ENCODE peak calls at places on chromosomes 5 and 9, in ten cellular contexts. W is heart right ventricle, S is stomach, B is fibroblast of lung, I is Panc1, L is WERI-Rb-1, G is dorsolateral prefrontal cortex, M is uterus, Q is neuronal stem cell, D is GM23248. K is an unnamed sample.

GRCh38 chr5:179451099-179451812 is 99.1 kb upstream of the RUFY1 start:
- DNase-seq in W (no peak), S (no peak), B (no peak), I (no peak), L (no peak), G (no peak), M (no peak), Q (no peak), D (no peak), K (no peak)

GRCh38 chr5:10866913-10867312 is 105.9 kb upstream of the DAP start:
- DNase-seq in W (no peak), S (no peak), B (peak; percentile 11), I (no peak), L (peak; percentile 37), G (no peak), M (no peak), Q (no peak), D (no peak), K (no peak)

GRCh38 chr9:116372081-116372673 is 218.6 kb downstream of the PAPPA start:
- DNase-seq in W (no peak), S (no peak), B (peak; percentile 19), I (no peak), L (no peak), G (no peak), M (no peak), Q (no peak), D (no peak), K (no peak)

GRCh38 chr5:148297695-148298094 is 14.5 kb upstream of the SPINK7 start:
- DNase-seq in W (no peak), S (no peak), B (no peak), I (no peak), L (no peak), G (no peak), M (no peak), Q (no peak), D (no peak), K (no peak)

GRCh38 chr5:17891881-17892280 is 257.6 kb downstream of the TAF11L14 start:
- DNase-seq in W (no peak), S (no peak), B (no peak), I (no peak), L (no peak), G (no peak), M (no peak), Q (no peak), D (no peak), K (no peak)

GRCh38 chr5:41517909-41518308 is 7.5 kb upstream of the PLCXD3 start:
- DNase-seq in W (no peak), S (no peak), B (peak; percentile 39), I (no peak), L (no peak), G (no peak), M (no peak), Q (no peak), D (peak; percentile 41), K (no peak)

GRCh38 chr5:96637191-96637590 is 25.0 kb upstream of the CAST start:
- DNase-seq in W (no peak), S (no peak), B (no peak), I (no peak), L (no peak), G (no peak), M (no peak), Q (no peak), D (no peak), K (no peak)

GRCh38 chr9:134637241-134637640 is 4.4 kb upstream of the COL5A1 start:
- DNase-seq in W (no peak), S (no peak), B (peak; percentile 69), I (no peak), L (peak; percentile 90), G (no peak), M (no peak), Q (no peak), D (no peak), K (peak; percentile 11)

GRCh38 chr9:33742519-33742918 is 52.8 kb upstream of the PRSS3 start:
- DNase-seq in W (no peak), S (no peak), B (no peak), I (no peak), L (no peak), G (no peak), M (no peak), Q (no peak), D (no peak), K (no peak)

GRCh38 chr5:34656001-34656699 is at the start of gene RAI14:
- DNase-seq in W (peak; percentile 79), S (peak; percentile 83), B (peak; percentile 81), I (no peak), L (peak; percentile 76), G (peak; percentile 37), M (peak; percentile 88), Q (peak; percentile 80), D (peak; percentile 91), K (peak; percentile 79)

GRCh38 chr9:128607642-128608350 is 48.9 kb downstream of the DYNC2I2 start:
- DNase-seq in W (peak; percentile 86), S (peak; percentile 66), B (peak; percentile 30), I (no peak), L (no peak), G (peak; percentile 72), M (no peak), Q (no peak), D (peak; percentile 50), K (peak; percentile 80)

GRCh38 chr5:105931782-105932489 is 1738.8 kb downstream of the EFNA5 start:
- DNase-seq in W (no peak), S (no peak), B (peak; percentile 77), I (no peak), L (no peak), G (no peak), M (no peak), Q (no peak), D (peak; percentile 27), K (no peak)
- H3K27ac ChIP-seq in W (no peak overlapping the region), S (no peak overlapping the region), B (no peak overlapping the region), I (no peak overlapping the region), L (no peak overlapping the region), G (no peak overlapping the region), M (no peak overlapping the region), Q (no peak overlapping the region), D (peak overlapping the region; percentile 5), K (no peak overlapping the region)

GRCh38 chr9:86342269-86342668 is 11.9 kb downstream of the TUT7 start:
- DNase-seq in W (no peak), S (no peak), B (no peak), I (no peak), L (no peak), G (no peak), M (no peak), Q (no peak), D (no peak), K (no peak)

GRCh38 chr9:86344818-86345217 is 9.4 kb downstream of the TUT7 start:
- DNase-seq in W (no peak), S (no peak), B (no peak), I (no peak), L (no peak), G (no peak), M (no peak), Q (no peak), D (no peak), K (no peak)

GRCh38 chr9:86340356-86341006 is 13.7 kb downstream of the TUT7 start:
- DNase-seq in W (no peak), S (no peak), B (no peak), I (no peak), L (no peak), G (no peak), M (no peak), Q (no peak), D (peak; percentile 65), K (no peak)

GRCh38 chr9:86337469-86338107 is 16.6 kb downstream of the TUT7 start:
- DNase-seq in W (no peak), S (no peak), B (no peak), I (no peak), L (no peak), G (no peak), M (no peak), Q (no peak), D (no peak), K (no peak)

DNA sequence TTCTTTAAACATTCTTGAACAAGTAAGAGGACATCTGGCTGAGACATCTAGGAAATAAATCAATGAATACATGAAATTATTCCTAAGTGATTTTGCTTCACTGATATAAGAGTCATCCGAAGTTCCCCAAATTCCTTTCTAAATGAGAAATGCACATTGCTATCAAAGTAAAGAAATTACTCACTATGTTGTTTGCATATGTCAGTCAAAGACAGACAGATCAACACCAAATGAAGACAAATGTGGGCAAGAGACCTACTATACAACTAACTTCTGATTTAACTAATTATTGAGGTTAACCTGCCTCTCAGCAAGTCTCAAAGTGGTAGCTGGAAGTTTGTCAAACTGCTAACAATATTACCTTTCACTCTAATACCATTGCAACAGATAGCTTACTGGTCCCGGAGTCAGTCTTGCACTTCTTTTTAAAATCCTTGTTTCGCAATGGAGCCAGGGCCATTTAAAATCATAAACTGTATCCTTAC is 13.2 kb downstream of the TUT7 start:
- DNase-seq in W (no peak), S (no peak), B (peak; percentile 28), I (no peak), L (no peak), G (no peak), M (no peak), Q (no peak), D (peak; percentile 40), K (no peak)
- H3K27me3 ChIP-seq in W (no peaks in the 10 kb centered on the region), S (no peaks in the 10 kb centered on the region), B (no peaks in the 10 kb centered on the region), I (no peaks in the 10 kb centered on the region), L (no peaks in the 10 kb centered on the region), G (no peaks in the 10 kb centered on the region), M (no peaks in the 10 kb centered on the region), Q (no peaks in the 10 kb centered on the region), D (no peaks in the 10 kb centered on the region), K (no peaks in the 10 kb centered on the region)

GRCh38 chr9:35682083-35682482 is 7.6 kb downstream of the TPM2 start:
- DNase-seq in W (no peak), S (no peak), B (no peak), I (no peak), L (no peak), G (no peak), M (no peak), Q (no peak), D (no peak), K (no peak)
- H3K4me3 ChIP-seq in W (no peak overlapping the region), S (no peak overlapping the region), B (no peak overlapping the region), I (no peak overlapping the region), L (no peak overlapping the region), G (no peak overlapping the region), M (no peak overlapping the region), Q (no peak overlapping the region), D (no peak overlapping the region), K (no peak overlapping the region)

GRCh38 chr9:129629251-129629650 is 3.3 kb downstream of the NTMT1 start:
- DNase-seq in W (no peak), S (no peak), B (no peak), I (no peak), L (no peak), G (no peak), M (no peak), Q (no peak), D (no peak), K (no peak)

GRCh38 chr9:129626944-129627297 is 958 bp downstream of the NTMT1 start:
- DNase-seq in W (no peak), S (no peak), B (peak; percentile 33), I (no peak), L (no peak), G (no peak), M (no peak), Q (no peak), D (peak; percentile 80), K (no peak)

GRCh38 chr9:129628709-129629108 is 2.7 kb downstream of the NTMT1 start:
- DNase-seq in W (no peak), S (no peak), B (no peak), I (no peak), L (no peak), G (no peak), M (no peak), Q (no peak), D (peak; percentile 38), K (no peak)

GRCh38 chr9:129626079-129626943 is at the start of gene NTMT1:
- DNase-seq in W (peak; percentile 85), S (peak; percentile 89), B (peak; percentile 84), I (no peak), L (peak; percentile 84), G (peak; percentile 90), M (peak; percentile 83), Q (peak; percentile 81), D (peak; percentile 94), K (peak; percentile 87)

GRCh38 chr9:129627556-129628492 is 1.9 kb downstream of the NTMT1 start:
- DNase-seq in W (no peak), S (no peak), B (peak; percentile 36), I (no peak), L (no peak), G (no peak), M (no peak), Q (no peak), D (peak; percentile 52), K (no peak)
- H3K27ac ChIP-seq in W (peak overlapping the region; percentile 89), S (no peak overlapping the region), B (peak overlapping the region; percentile 96), I (peak overlapping the region; percentile 88), L (no peak overlapping the region), G (no peak overlapping the region), M (peak overlapping the region; percentile 89), Q (no peak overlapping the region), D (peak overlapping the region; percentile 96), K (peak overlapping the region; percentile 96)